ENCODE peak calls at places on chromosomes 1 and 21, in eight cellular contexts. V, U, O, G, B, K, C and A are unnamed samples.

GRCh38 chr21:26067836-26068401 is 102.7 kb downstream of the APP start:
- DNase-seq in V (no peak), U (no peak), O (no peak), G (no peak), B (no peak), K (no peak), C (no peak), A (no peak)

GRCh38 chr1:170967042-170967910 is 31.9 kb downstream of the MROH9 start:
- DNase-seq in V (peak), U (no peak), O (no peak), G (peak), B (no peak), K (peak), C (peak), A (no peak)

GRCh38 chr1:63277195-63278192 is 44.9 kb upstream of the FOXD3 start:
- DNase-seq in V (no peak), U (no peak), O (no peak), G (no peak), B (no peak), K (no peak), C (no peak), A (no peak)

GRCh38 chr21:38228115-38228514 is 28.7 kb upstream of the KCNJ15 start:
- DNase-seq in V (peak), U (peak), O (no peak), G (no peak), B (no peak), K (no peak), C (peak), A (no peak)

GRCh38 chr1:53919675-53920066 is 25.7 kb downstream of the DIO1 start:
- DNase-seq in V (no peak), U (no peak), O (no peak), G (no peak), B (no peak), K (no peak), C (no peak), A (no peak)

GRCh38 chr1:39575191-39576015 is 1.2 kb downstream of the PABPC4 start:
- DNase-seq in V (peak), U (no peak), O (peak), G (no peak), B (peak), K (no peak), C (peak), A (peak)

GRCh38 chr1:214338212-214338611 is 57.3 kb downstream of the SMYD2 start:
- DNase-seq in V (no peak), U (no peak), O (no peak), G (no peak), B (no peak), K (no peak), C (no peak), A (no peak)

GRCh38 chr1:218967836-218968235 is 205.8 kb upstream of the LYPLAL1 start:
- DNase-seq in V (no peak), U (no peak), O (no peak), G (no peak), B (no peak), K (no peak), C (no peak), A (no peak)

GRCh38 chr1:12339861-12340557 is 110.2 kb downstream of the VPS13D start:
- DNase-seq in V (no peak), U (no peak), O (no peak), G (no peak), B (no peak), K (no peak), C (no peak), A (no peak)